ENCODE peak calls at places on chromosomes 16 and 17, in eight cellular contexts. O is GM23338, W is mesenchymal stem cell, Z is MM.1S, S is PC-9, T is H1, M is GM23248, A is IMR-90. J is an unnamed sample.

GRCh38 chr16:85699628-85700027 is 10.9 kb upstream of the GINS2 start:
- DNase-seq in O (no peak), A (peak; percentile 75), M (peak; percentile 82), T (no peak), Z (no peak), W (peak; percentile 27), S (no peak), J (no peak)

GRCh38 chr17:46125831-46126230 is 67.4 kb downstream of the KANSL1 start:
- DNase-seq in Z (no peak), T (no peak), M (no peak), S (no peak), A (peak; percentile 55), W (no peak), O (no peak), J (no peak)

GRCh38 chr17:57569860-57570259 is 175.2 kb downstream of the CCDC182 start:
- DNase-seq in A (no peak), T (no peak), M (no peak), Z (no peak), O (no peak), S (no peak), W (no peak), J (no peak)

GRCh38 chr17:48715496-48716399 is 6.6 kb downstream of the PRAC1 start:
- DNase-seq in T (no peak), W (peak; percentile 11), M (no peak), S (no peak), Z (no peak), A (no peak), O (no peak), J (no peak)

GRCh38 chr16:69725480-69726312 is 664 bp downstream of the NQO1 start:
- DNase-seq in W (no peak), M (no peak), S (no peak), A (no peak), T (no peak), Z (no peak), O (no peak), J (no peak)

GRCh38 chr16:10511829-10512228 is 68.6 kb downstream of the EMP2 start:
- DNase-seq in M (no peak), O (no peak), T (no peak), S (no peak), Z (peak; percentile 31), W (no peak), A (no peak), J (no peak)

GRCh38 chr17:52145496-52145895 is 13.0 kb downstream of the CA10 start:
- DNase-seq in T (no peak), S (no peak), M (no peak), Z (peak; percentile 68), W (peak; percentile 31), A (no peak), O (peak; percentile 14), J (no peak)

GRCh38 chr16:77450790-77451487 is 16.1 kb upstream of the ADAMTS18 start:
- DNase-seq in M (no peak), S (no peak), Z (peak; percentile 6), T (no peak), A (no peak), W (no peak), O (no peak), J (peak; percentile 31)

GRCh38 chr17:44006581-44007345 is 2.3 kb downstream of the NAGS start:
- DNase-seq in W (peak; percentile 95), A (peak; percentile 92), S (peak; percentile 93), O (peak; percentile 99), Z (peak; percentile 93), T (peak; percentile 94), M (peak; percentile 98), J (peak; percentile 98)

GRCh38 chr17:66533572-66533971 is 231.2 kb downstream of the PRKCA start:
- DNase-seq in Z (no peak), O (peak; percentile 75), M (no peak), T (no peak), S (no peak), W (peak; percentile 85), A (peak; percentile 73), J (no peak)

GRCh38 chr17:13128676-13129075 is 110.8 kb upstream of the ELAC2 start:
- DNase-seq in W (no peak), M (no peak), O (no peak), Z (no peak), T (no peak), S (no peak), A (no peak), J (no peak)

GRCh38 chr17:73363788-73364522 is 52.2 kb upstream of the CDC42EP4 start:
- DNase-seq in T (no peak), Z (no peak), S (no peak), O (peak; percentile 65), W (no peak), M (no peak), A (no peak), J (no peak)

GRCh38 chr16:75761111-75761510 is 34.8 kb upstream of the CPHXL start:
- DNase-seq in W (no peak), T (no peak), S (no peak), Z (no peak), A (peak; percentile 11), M (peak; percentile 42), O (no peak), J (peak; percentile 83)

GRCh38 chr17:73865825-73866224 is 221.6 kb upstream of the SDK2 start:
- DNase-seq in Z (no peak), A (no peak), O (no peak), T (no peak), W (no peak), M (no peak), S (no peak), J (no peak)

GRCh38 chr17:73591278-73592078 is 52.8 kb downstream of the SDK2 start:
- DNase-seq in O (no peak), M (no peak), A (no peak), Z (peak; percentile 79), T (no peak), W (no peak), S (no peak), J (no peak)

GRCh38 chr17:29346462-29346861 is 43.7 kb upstream of the TAOK1 start:
- DNase-seq in A (no peak), T (no peak), S (no peak), M (no peak), O (no peak), Z (no peak), W (no peak), J (no peak)

GRCh38 chr17:2723505-2723996 is 12.0 kb upstream of the CLUH start:
- DNase-seq in A (no peak), T (peak; percentile 38), Z (no peak), O (peak; percentile 77), S (peak; percentile 64), M (no peak), W (no peak), J (no peak)

GRCh38 chr17:4733073-4733531 is 1.9 kb downstream of the MED11 start:
- DNase-seq in O (peak; percentile 11), M (no peak), Z (peak; percentile 39), A (no peak), T (no peak), S (no peak), W (no peak), J (peak; percentile 72)

GRCh38 chr16:67847064-67847861 is at the start of gene CENPT:
- DNase-seq in W (peak; percentile 71), A (peak; percentile 64), Z (peak; percentile 70), S (peak; percentile 64), T (no peak), O (peak; percentile 62), M (peak; percentile 87), J (peak; percentile 62)

GRCh38 chr16:10867199-10867598 is 9.8 kb upstream of the CIITA start:
- DNase-seq in A (no peak), S (no peak), O (no peak), Z (no peak), T (no peak), M (no peak), W (no peak), J (peak; percentile 69)

GRCh38 chr17:64502021-64502420 is 4.1 kb downstream of the DDX5 start:
- DNase-seq in Z (no peak), A (no peak), S (no peak), T (no peak), M (peak; percentile 20), W (no peak), O (no peak), J (no peak)

GRCh38 chr16:87860553-87861299 is 8.6 kb downstream of the SLC7A5 start:
- DNase-seq in W (peak; percentile 91), Z (no peak), T (no peak), A (peak; percentile 78), O (no peak), M (peak; percentile 78), S (peak; percentile 80), J (peak; percentile 64)
- H3K4me2 ChIP-seq in W (peak overlapping the region; percentile 1), Z (no peak overlapping the region), T (no peak overlapping the region), A (peak overlapping the region; percentile 18), O (no peak overlapping the region), M (peak overlapping the region; percentile 31), S (peak overlapping the region; percentile 43), J (peak overlapping the region; percentile 56)

DNA sequence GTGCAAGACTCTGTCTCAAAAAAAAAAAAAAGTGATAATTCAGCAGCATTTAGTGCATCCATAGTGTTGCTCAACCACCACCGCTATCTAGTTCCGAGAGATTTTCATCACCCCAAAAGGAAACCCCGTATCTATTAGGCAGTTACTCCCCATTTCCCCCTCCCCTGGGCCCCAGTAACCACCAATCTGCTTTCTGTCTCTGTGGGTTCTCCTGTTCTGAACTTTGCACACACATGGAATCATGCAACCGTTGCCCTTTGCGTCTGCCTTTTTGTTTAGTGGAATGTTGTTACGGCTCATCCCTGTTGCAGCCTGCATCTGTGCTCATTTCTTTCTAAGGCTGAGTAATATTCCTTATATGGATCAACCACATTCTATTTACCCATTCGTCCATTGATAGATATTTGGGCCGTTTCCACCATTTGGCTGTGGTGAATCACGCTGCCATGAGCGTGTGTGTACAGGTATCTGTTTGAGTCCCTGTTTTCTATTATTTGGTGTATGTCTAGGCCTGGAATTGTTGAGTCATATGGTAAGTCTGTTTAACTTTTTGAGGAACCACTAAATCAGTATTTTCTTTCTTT is 8.7 kb upstream of the SYNGR2 start:
- DNase-seq in W (peak; percentile 65), A (peak; percentile 89), O (no peak), Z (no peak), S (no peak), T (no peak), M (peak; percentile 53), J (no peak)
- H3K4me2 ChIP-seq in W (no peak overlapping the region), A (peak overlapping the region; percentile 55), O (no peak overlapping the region), Z (no peak overlapping the region), S (no peak overlapping the region), T (no peak overlapping the region), M (no peak overlapping the region), J (no peak overlapping the region)

GRCh38 chr16:79278506-79278905 is 322.0 kb downstream of the MAF start:
- DNase-seq in T (no peak), M (no peak), W (no peak), A (no peak), O (no peak), S (no peak), Z (peak; percentile 79), J (no peak)
- H3K4me2 ChIP-seq in T (no peak overlapping the region), M (no peak overlapping the region), W (no peak overlapping the region), A (no peak overlapping the region), O (no peak overlapping the region), S (no peak overlapping the region), Z (peak overlapping the region; percentile 47), J (no peak overlapping the region)

DNA sequence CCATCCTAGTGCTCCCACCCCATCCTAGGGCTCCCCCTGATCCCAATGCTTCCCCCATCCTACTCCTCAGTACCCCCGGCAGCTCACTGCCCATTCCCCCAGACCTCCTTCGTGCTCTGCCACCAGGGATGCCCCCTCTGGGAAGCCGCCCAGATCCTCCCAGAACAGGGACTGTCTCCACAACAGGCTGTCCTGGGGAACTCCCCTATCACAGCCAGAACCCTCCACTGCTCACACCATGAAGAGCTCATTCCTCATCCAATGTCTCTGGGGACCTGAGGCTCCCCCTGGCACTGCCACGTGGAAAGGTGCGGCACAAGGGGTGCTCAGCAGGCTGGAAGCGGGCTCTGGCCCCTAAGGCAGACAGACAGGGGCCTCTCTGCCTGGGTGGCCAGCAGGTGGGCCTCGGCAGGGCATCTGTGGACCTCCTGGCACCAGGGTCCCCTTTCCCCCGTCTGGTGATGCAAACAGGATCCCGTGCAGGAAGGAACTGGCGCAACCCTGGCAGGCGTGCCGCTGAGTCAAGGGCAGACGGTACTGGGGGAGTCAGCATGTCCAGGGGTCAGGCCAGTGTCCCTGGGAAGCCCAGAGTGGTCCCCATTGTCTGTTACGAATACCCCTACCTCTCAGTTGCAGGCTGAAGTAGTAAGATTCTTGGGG is 14.8 kb upstream of the PVALEF start:
- DNase-seq in O (no peak), M (peak; percentile 42), Z (no peak), T (no peak), S (no peak), A (no peak), W (no peak), J (no peak)
- H3K4me2 ChIP-seq in O (no peak overlapping the region), M (no peak overlapping the region), Z (no peak overlapping the region), T (no peak overlapping the region), S (no peak overlapping the region), A (no peak overlapping the region), W (no peak overlapping the region), J (no peak overlapping the region)

J was measured in Karpas-422.